ENCODE peak calls at places on chromosome 7, in eight cellular contexts. V is activated CD8-positive, alpha-beta memory T cell treated with anti-CD3 and anti-CD28 coated beads, Interleukin-2, amount 50 U/mL, for 48 hours; A is A673; R is T-helper 2 cell; B is activated T-cell treated with anti-CD3 and anti-CD28 coated beads, Interleukin-2, amount 50 U/mL, for 72 hours; C is H9; N is HT-29; O is amniotic epithelial cell. T is an unnamed sample.

GRCh38 chr7:2106920-2107319 is 125.8 kb downstream of the MAD1L1 start:
- DNase-seq in V (no peak), A (no peak), R (no peak), B (no peak), C (peak), N (peak), O (no peak), T (no peak)

GRCh38 chr7:153012203-153012602 is 252.7 kb downstream of the ACTR3B start:
- DNase-seq in V (no peak), A (no peak), R (no peak), B (no peak), C (no peak), N (no peak), O (no peak), T (no peak)

GRCh38 chr7:2512713-2513112 is 6.9 kb upstream of the LFNG start:
- DNase-seq in V (no peak), A (no peak), R (no peak), B (no peak), C (no peak), N (no peak), O (no peak), T (no peak)

GRCh38 chr7:145624618-145625017 is 492.0 kb upstream of the CNTNAP2 start:
- DNase-seq in V (no peak), A (no peak), R (no peak), B (no peak), C (no peak), N (no peak), O (no peak), T (no peak)

GRCh38 chr7:41164440-41164839 is 538.5 kb downstream of the INHBA start:
- DNase-seq in V (no peak), A (no peak), R (no peak), B (no peak), C (no peak), N (no peak), O (peak), T (no peak)

GRCh38 chr7:29138588-29138987 is 7.7 kb downstream of the CPVL start:
- DNase-seq in V (no peak), A (no peak), R (no peak), B (no peak), C (no peak), N (no peak), O (no peak), T (no peak)

GRCh38 chr7:94182721-94183120 is 178.6 kb upstream of the BET1 start:
- DNase-seq in V (no peak), A (no peak), R (no peak), B (no peak), C (no peak), N (no peak), O (peak), T (no peak)

GRCh38 chr7:22202141-22202540 is 154.8 kb downstream of the RAPGEF5 start:
- DNase-seq in V (no peak), A (no peak), R (no peak), B (no peak), C (no peak), N (peak), O (no peak), T (no peak)

GRCh38 chr7:16989883-16990413 is 108.2 kb upstream of the AGR3 start:
- DNase-seq in V (no peak), A (peak), R (no peak), B (no peak), C (no peak), N (peak), O (peak), T (no peak)